ENCODE peak calls at places on chromosomes 4 and X, in six cellular contexts. R is A549, X is ovary, W is tibial nerve, C is transverse colon, E is H1. Q is an unnamed sample.

GRCh38 chr4:64617813-64618212 is 208.6 kb upstream of the TECRL start:
- DNase-seq in R (peak; percentile 0), X (no peak), W (no peak), C (no peak), E (no peak), Q (no peak)

GRCh38 chr4:42150653-42151567 is 1.5 kb downstream of the BEND4 start:
- DNase-seq in R (no peak), X (no peak), W (no peak), C (peak; percentile 9), E (peak; percentile 55), Q (no peak)

GRCh38 chr4:68416591-68416990 is 30.7 kb upstream of the TMPRSS11E start:
- DNase-seq in R (no peak), X (no peak), W (no peak), C (no peak), E (no peak), Q (no peak)

GRCh38 chr4:3708103-3708510 is 58.1 kb upstream of the ADRA2C start:
- DNase-seq in R (no peak), X (peak; percentile 62), W (no peak), C (no peak), E (no peak), Q (no peak)

GRCh38 chr4:72283357-72283756 is 251.6 kb downstream of the NPFFR2 start:
- DNase-seq in R (no peak), X (no peak), W (no peak), C (no peak), E (no peak), Q (no peak)

GRCh38 chr4:102363033-102363432 is 17.8 kb upstream of the SLC39A8 start:
- DNase-seq in R (no peak), X (no peak), W (no peak), C (peak; percentile 11), E (no peak), Q (no peak)

GRCh38 chrX:18290200-18290599 is 64.3 kb downstream of the SCML2 start:
- DNase-seq in R (no peak), X (no peak), W (no peak), C (no peak), E (no peak), Q (no peak)

GRCh38 chrX:140132937-140133336 is 167.6 kb upstream of the CXorf66 start:
- DNase-seq in R (no peak), X (no peak), W (no peak), C (no peak), E (no peak), Q (no peak)

GRCh38 chrX:96791559-96791958 is 92.1 kb upstream of the RPA4 start:
- DNase-seq in R (no peak), X (no peak), W (no peak), C (no peak), E (no peak), Q (no peak)

GRCh38 chr4:141155586-141155985 is 22.3 kb upstream of the RNF150 start:
- DNase-seq in R (no peak), X (no peak), W (no peak), C (no peak), E (no peak), Q (no peak)

GRCh38 chr4:70759126-70759525 is 37.4 kb downstream of the RUFY3 start:
- DNase-seq in R (no peak), X (no peak), W (no peak), C (no peak), E (no peak), Q (no peak)

GRCh38 chr4:54568184-54568583 is 89.6 kb upstream of the KIT start:
- DNase-seq in R (no peak), X (no peak), W (no peak), C (no peak), E (peak; percentile 16), Q (peak; percentile 91)

GRCh38 chrX:23783569-23784486 is 855 bp downstream of the SAT1 start:
- DNase-seq in R (no peak), X (no peak), W (no peak), C (no peak), E (no peak), Q (no peak)

GRCh38 chrX:7889680-7890079 is 37.5 kb downstream of the PNPLA4 start:
- DNase-seq in R (no peak), X (no peak), W (no peak), C (no peak), E (no peak), Q (no peak)

GRCh38 chr4:150348079-150348478 is 233.9 kb upstream of the MAB21L2 start:
- DNase-seq in R (no peak), X (no peak), W (no peak), C (no peak), E (no peak), Q (no peak)

GRCh38 chr4:18975916-18976610 is 954.5 kb upstream of the LCORL start:
- DNase-seq in R (no peak), X (no peak), W (no peak), C (no peak), E (no peak), Q (no peak)

DNA sequence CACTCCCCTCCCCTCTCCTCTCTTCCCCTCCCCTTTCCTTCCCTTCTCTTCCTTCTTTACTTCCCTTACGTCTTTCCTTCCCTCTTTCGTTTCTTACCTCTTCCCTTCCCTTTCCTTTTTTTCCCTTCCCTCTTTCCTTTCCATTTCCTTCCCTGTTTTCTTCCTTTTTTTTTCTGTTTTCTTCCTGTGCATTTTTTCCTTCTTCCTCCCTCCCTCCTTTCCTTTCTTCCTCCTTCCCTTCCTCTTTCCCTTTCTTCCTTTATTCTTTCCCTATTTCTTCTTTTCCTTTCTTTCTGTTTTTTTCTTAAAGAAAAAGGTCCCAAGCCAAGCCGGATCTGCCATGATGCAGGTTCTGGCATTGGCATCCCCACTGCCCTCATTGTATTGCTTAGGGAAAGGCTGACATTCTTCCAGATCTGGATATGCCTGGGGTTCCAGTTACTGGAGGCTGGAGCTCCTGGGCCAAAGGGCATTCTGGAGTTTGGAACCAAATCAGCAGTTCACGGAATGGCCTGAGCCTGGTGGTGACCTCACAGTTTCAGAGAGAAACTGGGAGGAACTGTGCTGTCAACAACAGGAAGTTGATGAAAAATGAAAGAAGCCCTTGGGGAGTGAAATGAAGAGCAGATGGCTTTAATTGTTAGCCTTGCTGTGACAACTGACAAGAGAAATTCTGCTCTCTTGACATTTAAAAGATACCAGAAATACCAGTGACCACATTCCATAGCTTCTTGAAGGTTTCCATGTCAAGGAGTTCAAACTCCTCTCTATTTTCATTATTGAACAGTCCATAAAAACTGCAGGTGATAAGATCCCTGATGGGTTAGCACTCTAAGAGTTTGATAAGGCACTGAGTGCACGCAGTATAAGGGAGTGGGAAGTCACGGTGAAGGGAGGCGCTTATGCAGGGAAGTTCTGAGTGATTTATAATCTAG is 622.1 kb downstream of the SPRY1 start:
- DNase-seq in R (no peak), X (peak; percentile 53), W (peak; percentile 21), C (peak; percentile 19), E (no peak), Q (peak; percentile 93)
- TF ChIP-seq EP300 in R (no peak), X (no peak), W (no peak), C (no peak), E (no peak), Q (no peak)

GRCh38 chr4:124462954-124463828 is 249.3 kb downstream of the ANKRD50 start:
- DNase-seq in R (no peak), X (no peak), W (no peak), C (no peak), E (no peak), Q (no peak)

GRCh38 chr4:124464836-124465235 is 247.7 kb downstream of the ANKRD50 start:
- DNase-seq in R (no peak), X (no peak), W (no peak), C (no peak), E (no peak), Q (no peak)

GRCh38 chr4:124468360-124468759 is 244.2 kb downstream of the ANKRD50 start:
- DNase-seq in R (no peak), X (no peak), W (no peak), C (no peak), E (no peak), Q (no peak)
- TF ChIP-seq EP300 in R (no peak), X (no peak), W (no peak), C (no peak), E (no peak), Q (no peak)

DNA sequence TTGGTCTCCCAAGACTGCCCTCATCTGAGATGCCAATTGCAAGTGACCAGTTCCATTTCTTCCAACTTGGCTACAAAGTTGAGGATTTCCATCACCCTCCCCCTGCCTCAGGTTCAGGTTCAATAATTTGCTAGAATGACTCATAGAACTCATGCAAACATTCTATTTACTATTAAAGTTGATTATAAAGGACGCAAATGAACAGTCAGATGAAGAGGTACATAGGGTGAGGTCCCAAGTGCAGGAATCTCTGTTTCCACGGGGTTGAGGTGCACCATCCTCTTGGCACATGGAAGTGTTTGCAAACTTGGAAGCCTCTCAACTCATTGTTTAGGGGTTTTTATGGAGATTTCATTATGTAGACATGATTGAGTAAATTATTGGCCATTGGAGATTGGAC is 41.0 kb downstream of the FGFBP1 start:
- DNase-seq in R (no peak), X (no peak), W (no peak), C (no peak), E (no peak), Q (no peak)
- TF ChIP-seq EP300 in R (no peak), X (no peak), W (no peak), C (no peak), E (no peak), Q (no peak)

GRCh38 chrX:42096262-42096939 is 173.0 kb upstream of the CASK start:
- DNase-seq in R (peak; percentile 9), X (peak; percentile 51), W (no peak), C (no peak), E (no peak), Q (no peak)

GRCh38 chrX:42097491-42097890 is 174.1 kb upstream of the CASK start:
- DNase-seq in R (no peak), X (no peak), W (no peak), C (no peak), E (no peak), Q (no peak)

GRCh38 chrX:42090395-42090794 is 167.0 kb upstream of the CASK start:
- DNase-seq in R (no peak), X (no peak), W (no peak), C (no peak), E (no peak), Q (no peak)

GRCh38 chrX:42093756-42094155 is 170.4 kb upstream of the CASK start:
- DNase-seq in R (no peak), X (no peak), W (no peak), C (no peak), E (no peak), Q (no peak)

DNA sequence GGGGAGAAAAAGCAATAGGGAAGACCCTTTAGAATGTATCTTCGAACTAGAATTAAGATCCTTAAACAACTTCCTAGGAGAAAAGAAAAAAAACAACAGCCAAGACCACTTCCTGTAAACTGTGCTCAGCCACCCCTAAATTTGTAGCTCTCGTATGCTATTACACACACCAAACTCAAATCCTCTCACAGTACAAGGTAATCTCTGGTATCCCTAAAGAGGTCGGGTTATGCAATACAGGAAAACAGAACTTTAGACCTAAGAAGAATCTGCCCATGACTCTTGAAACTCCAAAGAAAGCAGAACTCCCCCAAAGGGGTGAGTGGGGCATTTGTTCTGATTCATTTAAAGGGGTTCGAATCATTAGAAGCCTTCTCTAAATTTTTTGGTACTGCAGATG is 170.9 kb upstream of the CASK start:
- DNase-seq in R (no peak), X (no peak), W (no peak), C (no peak), E (no peak), Q (no peak)
- TF ChIP-seq EP300 in R (no peak), X (no peak), W (no peak), C (no peak), E (no peak), Q (no peak)

Q was measured in esophagus muscularis mucosa.